ENCODE peak calls at places on chromosomes 11 and 22, in eight cellular contexts. Z is T-cell; C is EL; T is T-helper 17 cell; H is NCI-H1092; Y is activated CD4-positive, alpha-beta T cell treated with anti-CD3 and anti-CD28 coated beads, Interleukin-2, amount 50 U/mL, for 48 hours; S is left ventricle myocardium superior; B is foreskin fibroblast. P is an unnamed sample.

GRCh38 chr11:120601566-120601965 is 90.0 kb downstream of the GRIK4 start:
- DNase-seq in Z (no peak), C (peak), T (no peak), H (no peak), Y (no peak), S (no peak), B (peak), P (peak)

GRCh38 chr11:100403817-100404216 is 283.3 kb upstream of the ARHGAP42 start:
- DNase-seq in Z (no peak), C (peak), T (no peak), H (no peak), Y (no peak), S (no peak), B (no peak), P (no peak)

GRCh38 chr22:28817919-28818859 is 17.8 kb upstream of the XBP1 start:
- DNase-seq in Z (no peak), C (no peak), T (no peak), H (peak), Y (no peak), S (no peak), B (no peak), P (no peak)

GRCh38 chr11:1195690-1196515 is 27.0 kb upstream of the MUC5B start:
- DNase-seq in Z (no peak), C (no peak), T (no peak), H (no peak), Y (no peak), S (peak), B (no peak), P (no peak)

GRCh38 chr22:23088199-23088604 is 17.9 kb downstream of the GNAZ start:
- DNase-seq in Z (no peak), C (no peak), T (no peak), H (no peak), Y (peak), S (no peak), B (no peak), P (no peak)

GRCh38 chr11:99418927-99419707 is 398.4 kb downstream of the CNTN5 start:
- DNase-seq in Z (no peak), C (peak), T (no peak), H (no peak), Y (no peak), S (no peak), B (no peak), P (no peak)

GRCh38 chr11:66069715-66070603 is at the start of gene PACS1:
- DNase-seq in Z (peak), C (peak), T (peak), H (peak), Y (peak), S (peak), B (peak), P (peak)

GRCh38 chr11:117876341-117877119 is at the start of gene FXYD6:
- DNase-seq in Z (no peak), C (no peak), T (no peak), H (peak), Y (no peak), S (peak), B (peak), P (no peak)

GRCh38 chr11:47523491-47524199 is 29.3 kb downstream of the CELF1 start:
- DNase-seq in Z (peak), C (peak), T (no peak), H (no peak), Y (peak), S (no peak), B (peak), P (peak)

GRCh38 chr11:76075699-76076098 is 130.6 kb downstream of the WNT11 start:
- DNase-seq in Z (no peak), C (no peak), T (no peak), H (no peak), Y (no peak), S (no peak), B (no peak), P (no peak)

GRCh38 chr22:23847991-23848864 is 9.4 kb upstream of the DERL3 start:
- DNase-seq in Z (no peak), C (no peak), T (no peak), H (no peak), Y (no peak), S (no peak), B (no peak), P (no peak)

GRCh38 chr11:88421530-88421929 is 84.0 kb upstream of the CTSC start:
- DNase-seq in Z (no peak), C (no peak), T (no peak), H (no peak), Y (peak), S (no peak), B (no peak), P (no peak)

GRCh38 chr11:22657101-22657694 is 9.2 kb upstream of the GAS2 start:
- DNase-seq in Z (no peak), C (no peak), T (no peak), H (no peak), Y (no peak), S (no peak), B (no peak), P (no peak)

GRCh38 chr22:37178350-37179125 is 9.5 kb downstream of the C1QTNF6 start:
- DNase-seq in Z (no peak), C (no peak), T (no peak), H (no peak), Y (no peak), S (peak), B (no peak), P (peak)

GRCh38 chr11:70400643-70401042 is 2.3 kb downstream of the CTTN start:
- DNase-seq in Z (no peak), C (no peak), T (no peak), H (no peak), Y (no peak), S (no peak), B (no peak), P (no peak)

GRCh38 chr22:44824271-44824670 is 71.9 kb downstream of the ARHGAP8 start:
- DNase-seq in Z (no peak), C (no peak), T (no peak), H (no peak), Y (no peak), S (no peak), B (no peak), P (no peak)

GRCh38 chr11:95148421-95148820 is 58.8 kb downstream of the ENDOD1 start:
- DNase-seq in Z (no peak), C (no peak), T (no peak), H (no peak), Y (no peak), S (no peak), B (no peak), P (no peak)

GRCh38 chr11:105719073-105719846 is 109.4 kb downstream of the GRIA4 start:
- DNase-seq in Z (no peak), C (peak), T (no peak), H (peak), Y (no peak), S (no peak), B (peak), P (no peak)

GRCh38 chr11:122850076-122850631 is 11.9 kb downstream of the CRTAM start:
- DNase-seq in Z (no peak), C (peak), T (no peak), H (no peak), Y (peak), S (no peak), B (peak), P (peak)

GRCh38 chr22:24731786-24732185 is 42.7 kb downstream of the PIWIL3 start:
- DNase-seq in Z (no peak), C (no peak), T (no peak), H (no peak), Y (no peak), S (no peak), B (no peak), P (no peak)

GRCh38 chr11:83971063-83971462 is 684.9 kb upstream of the CCDC90B start:
- DNase-seq in Z (no peak), C (no peak), T (no peak), H (no peak), Y (no peak), S (no peak), B (no peak), P (no peak)

GRCh38 chr11:114031599-114032320 is 27.8 kb upstream of the ZBTB16 start:
- DNase-seq in Z (no peak), C (no peak), T (no peak), H (no peak), Y (no peak), S (no peak), B (no peak), P (no peak)

GRCh38 chr11:113241190-113242051 is 73.0 kb upstream of the TTC12 start:
- DNase-seq in Z (no peak), C (no peak), T (no peak), H (no peak), Y (no peak), S (no peak), B (peak), P (peak)

GRCh38 chr11:15968461-15969130 is 387.8 kb downstream of the SOX6 start:
- DNase-seq in Z (no peak), C (no peak), T (no peak), H (no peak), Y (no peak), S (no peak), B (no peak), P (no peak)

GRCh38 chr22:29199702-29200400 is 5.8 kb upstream of the EMID1 start:
- DNase-seq in Z (no peak), C (no peak), T (no peak), H (no peak), Y (no peak), S (no peak), B (no peak), P (no peak)

GRCh38 chr11:61923166-61924015 is 6.0 kb upstream of the RAB3IL1 start:
- DNase-seq in Z (no peak), C (no peak), T (no peak), H (no peak), Y (no peak), S (peak), B (peak), P (peak)

GRCh38 chr11:92342886-92343285 is 118.3 kb downstream of the FAT3 start:
- DNase-seq in Z (no peak), C (no peak), T (no peak), H (no peak), Y (no peak), S (no peak), B (no peak), P (no peak)

GRCh38 chr11:107988397-107989158 is 20.1 kb upstream of the CUL5 start:
- DNase-seq in Z (no peak), C (no peak), T (no peak), H (no peak), Y (no peak), S (no peak), B (no peak), P (no peak)

GRCh38 chr11:36469063-36469462 is 41.0 kb downstream of the TRAF6 start:
- DNase-seq in Z (peak), C (peak), T (no peak), H (no peak), Y (peak), S (no peak), B (no peak), P (no peak)

GRCh38 chr11:35040221-35040942 is 98.6 kb upstream of the CD44 start:
- DNase-seq in Z (peak), C (peak), T (no peak), H (no peak), Y (peak), S (no peak), B (peak), P (peak)

GRCh38 chr11:88086297-88086696 is 88.9 kb downstream of the RAB38 start:
- DNase-seq in Z (no peak), C (no peak), T (no peak), H (no peak), Y (no peak), S (no peak), B (no peak), P (no peak)

GRCh38 chr11:114384487-114384886 is 15.8 kb downstream of the C11orf71 start:
- DNase-seq in Z (no peak), C (peak), T (no peak), H (no peak), Y (no peak), S (no peak), B (no peak), P (no peak)

GRCh38 chr11:87298155-87298554 is 260.4 kb downstream of the TMEM135 start:
- DNase-seq in Z (no peak), C (no peak), T (no peak), H (no peak), Y (no peak), S (no peak), B (no peak), P (no peak)

GRCh38 chr11:7538023-7538422 is 24.2 kb downstream of the PPFIBP2 start:
- DNase-seq in Z (no peak), C (no peak), T (no peak), H (no peak), Y (no peak), S (peak), B (no peak), P (peak)

GRCh38 chr11:119701591-119702260 is 27.3 kb downstream of the NECTIN1 start:
- DNase-seq in Z (no peak), C (no peak), T (no peak), H (no peak), Y (no peak), S (no peak), B (no peak), P (no peak)

GRCh38 chr11:119991669-119992068 is 146.2 kb downstream of the TRIM29 start:
- DNase-seq in Z (no peak), C (no peak), T (no peak), H (peak), Y (no peak), S (no peak), B (no peak), P (no peak)